ENCODE peak calls at places on chromosomes 11 and 22, in ten cellular contexts. D is brain microvascular endothelial cell, C is astrocyte of the spinal cord, B is lower leg skin, E is HFF-Myc, Y is fibroblast of the aortic adventitia, H is right lobe of liver, K is heart right ventricle, O is stomach, P is cardiac fibroblast. R is an unnamed sample.
A peak's percentile ranks its signal among the peaks of the same experiment; 100 is the strongest.

GRCh38 chr11:111982019-111982464 is 43.2 kb upstream of the DLAT start:
- DNase-seq in D (peak; percentile 41), C (peak; percentile 56), B (no peak), E (no peak), Y (peak; percentile 53), H (peak; percentile 73), K (peak; percentile 40), O (peak; percentile 88), P (peak; percentile 60), R (peak; percentile 65)

GRCh38 chr11:122741613-122742012 is 86.1 kb downstream of the UBASH3B start:
- DNase-seq in D (peak; percentile 50), C (peak; percentile 69), B (no peak), E (no peak), Y (no peak), H (peak; percentile 37), K (peak; percentile 48), O (no peak), P (peak; percentile 69), R (no peak)

GRCh38 chr11:62974848-62975522 is 9.8 kb downstream of the SLC22A6 start:
- DNase-seq in D (no peak), C (no peak), B (no peak), E (peak; percentile 17), Y (peak; percentile 10), H (no peak), K (peak; percentile 55), O (peak; percentile 72), P (peak; percentile 3), R (peak; percentile 8)

GRCh38 chr22:26131755-26132154 is 37.5 kb upstream of the SEZ6L start:
- DNase-seq in D (no peak), C (no peak), B (no peak), E (no peak), Y (no peak), H (no peak), K (no peak), O (no peak), P (no peak), R (no peak)

GRCh38 chr11:61482513-61482912 is 26.0 kb upstream of the LRRC10B start:
- DNase-seq in D (no peak), C (no peak), B (no peak), E (no peak), Y (no peak), H (peak; percentile 36), K (no peak), O (no peak), P (no peak), R (no peak)

GRCh38 chr11:12863605-12864121 is 145.5 kb upstream of the RASSF10 start:
- DNase-seq in D (no peak), C (no peak), B (no peak), E (no peak), Y (no peak), H (no peak), K (no peak), O (no peak), P (no peak), R (no peak)

GRCh38 chr11:124766156-124766555 is 4.1 kb upstream of the ESAM start:
- DNase-seq in D (no peak), C (no peak), B (no peak), E (no peak), Y (no peak), H (no peak), K (no peak), O (no peak), P (no peak), R (no peak)

GRCh38 chr11:128184981-128185380 is 402.4 kb downstream of the ETS1 start:
- DNase-seq in D (no peak), C (no peak), B (no peak), E (no peak), Y (no peak), H (no peak), K (no peak), O (no peak), P (no peak), R (no peak)

GRCh38 chr11:67466367-67466766 is 2.7 kb downstream of the TMEM134 start:
- DNase-seq in D (no peak), C (no peak), B (no peak), E (no peak), Y (no peak), H (peak; percentile 58), K (no peak), O (no peak), P (no peak), R (no peak)

GRCh38 chr11:67468056-67468455 is 995 bp downstream of the TMEM134 start:
- DNase-seq in D (no peak), C (no peak), B (peak; percentile 95), E (no peak), Y (peak; percentile 14), H (peak; percentile 85), K (no peak), O (peak; percentile 96), P (no peak), R (peak; percentile 86)

GRCh38 chr11:67468835-67469811 is at the start of gene TMEM134:
- DNase-seq in D (peak; percentile 82), C (peak; percentile 91), B (peak; percentile 98), E (peak; percentile 62), Y (peak; percentile 86), H (peak; percentile 95), K (peak; percentile 92), O (peak; percentile 94), P (peak; percentile 91), R (peak; percentile 61)

GRCh38 chr11:67468509-67468834 is 579 bp downstream of the TMEM134 start:
- DNase-seq in D (no peak), C (peak; percentile 11), B (no peak), E (no peak), Y (no peak), H (no peak), K (no peak), O (no peak), P (no peak), R (no peak)

DNA sequence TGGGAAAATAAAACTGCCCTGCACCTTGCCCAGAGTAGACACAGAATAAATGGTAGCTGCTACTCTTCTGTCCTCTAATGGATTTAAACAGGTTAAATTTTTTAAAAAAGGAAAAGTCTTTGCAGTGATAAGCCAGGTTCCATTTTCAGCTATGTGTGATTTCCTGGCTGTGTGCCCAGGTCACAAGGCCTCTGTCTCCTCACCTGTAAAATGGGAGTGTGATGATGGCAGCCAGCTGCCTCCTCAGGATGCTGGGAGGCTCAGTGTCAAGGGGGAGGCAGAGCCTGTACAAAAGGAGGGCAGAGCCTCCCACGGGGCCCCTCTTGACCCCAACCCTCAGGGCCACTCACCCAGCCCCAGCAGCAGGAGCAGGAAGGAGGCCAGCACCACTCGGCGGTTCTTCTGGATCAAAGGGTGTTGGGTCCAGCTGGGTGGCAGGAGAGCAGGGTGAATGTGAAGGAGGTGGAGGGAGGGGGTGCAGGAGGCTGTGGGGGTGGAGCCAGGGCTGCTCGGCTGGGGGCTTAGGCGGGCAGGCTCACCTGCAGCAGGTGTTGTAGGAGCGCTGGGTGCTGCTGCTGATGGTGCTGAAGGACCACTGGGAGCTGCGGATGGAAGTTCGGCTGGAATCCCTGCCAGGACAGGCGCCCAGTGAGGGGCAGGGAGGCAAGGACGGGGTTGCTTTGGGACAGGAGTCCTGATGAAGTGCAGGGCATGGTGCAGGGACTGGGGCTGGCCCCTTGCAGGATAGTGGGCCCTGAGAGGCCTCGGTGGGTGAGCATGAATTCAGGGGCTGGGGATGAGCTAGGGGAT is 1.9 kb downstream of the TMEM134 start:
- DNase-seq in D (no peak), C (no peak), B (no peak), E (no peak), Y (no peak), H (no peak), K (no peak), O (no peak), P (no peak), R (no peak)
- H3K4me3 ChIP-seq in D (no peak overlapping the region), C (no peak overlapping the region), B (no peak overlapping the region), E (no peak overlapping the region), Y (peak overlapping the region; percentile 78), H (no peak overlapping the region), K (no peak overlapping the region), O (peak overlapping the region; percentile 95), P (no peak overlapping the region), R (peak overlapping the region; percentile 90)

GRCh38 chr11:16773981-16774710 is 35.7 kb downstream of the C11orf58 start:
- DNase-seq in D (no peak), C (no peak), B (peak; percentile 74), E (no peak), Y (no peak), H (no peak), K (no peak), O (no peak), P (no peak), R (no peak)

GRCh38 chr11:16771350-16772140 is 33.1 kb downstream of the C11orf58 start:
- DNase-seq in D (no peak), C (no peak), B (peak; percentile 67), E (no peak), Y (no peak), H (no peak), K (no peak), O (no peak), P (no peak), R (no peak)

GRCh38 chr11:16770016-16770415 is 31.6 kb downstream of the C11orf58 start:
- DNase-seq in D (no peak), C (no peak), B (peak; percentile 50), E (no peak), Y (no peak), H (no peak), K (no peak), O (no peak), P (no peak), R (no peak)

GRCh38 chr11:16769386-16769785 is 30.9 kb downstream of the C11orf58 start:
- DNase-seq in D (no peak), C (no peak), B (no peak), E (no peak), Y (no peak), H (no peak), K (no peak), O (no peak), P (no peak), R (no peak)

DNA sequence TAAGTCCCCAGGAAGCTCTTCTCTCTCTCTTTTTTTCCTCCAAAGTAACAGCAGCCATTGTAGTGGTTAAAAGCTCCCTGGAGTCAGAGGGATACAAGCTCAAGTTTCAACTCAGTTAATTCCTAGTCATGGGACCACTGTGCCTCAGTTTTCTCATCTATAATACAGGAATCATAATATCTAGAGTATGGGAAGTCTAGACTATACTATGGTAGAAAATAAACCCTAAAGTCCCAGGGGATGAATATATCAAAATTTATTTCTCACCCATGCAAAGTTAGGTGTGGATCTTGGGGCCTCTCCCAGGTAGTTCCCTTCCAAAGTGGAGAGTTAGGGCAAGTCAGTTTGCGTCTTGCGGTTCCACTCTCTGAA is 33.7 kb downstream of the C11orf58 start:
- DNase-seq in D (no peak), C (no peak), B (no peak), E (no peak), Y (no peak), H (no peak), K (no peak), O (no peak), P (no peak), R (no peak)
- TF ChIP-seq CTCF in D (no peak), C (no peak), B (no peak), E (no peak), Y (no peak), H (no peak), K (no peak), O (no peak), P (no peak), R (no peak)

GRCh38 chr11:44711113-44711512 is 15.6 kb upstream of the TSPAN18 start:
- DNase-seq in D (no peak), C (no peak), B (no peak), E (no peak), Y (no peak), H (no peak), K (no peak), O (no peak), P (no peak), R (no peak)
- H3K4me3 ChIP-seq in D (no peak overlapping the region), C (no peak overlapping the region), B (no peak overlapping the region), E (no peak overlapping the region), Y (no peak overlapping the region), H (no peak overlapping the region), K (no peak overlapping the region), O (no peak overlapping the region), P (no peak overlapping the region), R (no peak overlapping the region)

GRCh38 chr22:20999350-21000214 is 2.3 kb downstream of the THAP7 start:
- DNase-seq in D (no peak), C (no peak), B (no peak), E (no peak), Y (no peak), H (no peak), K (no peak), O (no peak), P (no peak), R (no peak)

GRCh38 chr22:20998411-20999336 is 3.2 kb downstream of the THAP7 start:
- DNase-seq in D (no peak), C (no peak), B (no peak), E (no peak), Y (peak; percentile 19), H (no peak), K (no peak), O (no peak), P (peak; percentile 44), R (no peak)

GRCh38 chr22:21000987-21001600 is 824 bp downstream of the THAP7 start:
- DNase-seq in D (no peak), C (no peak), B (no peak), E (no peak), Y (peak; percentile 9), H (no peak), K (no peak), O (no peak), P (no peak), R (no peak)

GRCh38 chr22:21001601-21002325 is at the start of gene THAP7:
- DNase-seq in D (peak; percentile 94), C (peak; percentile 96), B (peak; percentile 99), E (peak; percentile 66), Y (peak; percentile 96), H (peak; percentile 98), K (peak; percentile 96), O (peak; percentile 97), P (peak; percentile 96), R (peak; percentile 83)

GRCh38 chr22:21000215-21000986 is 1.5 kb downstream of the THAP7 start:
- DNase-seq in D (no peak), C (no peak), B (no peak), E (no peak), Y (peak; percentile 21), H (no peak), K (no peak), O (no peak), P (no peak), R (no peak)
- TF ChIP-seq CTCF in D (peak; percentile 13), C (no peak), B (no peak), E (no peak), Y (no peak), H (no peak), K (no peak), O (no peak), P (no peak), R (no peak)